ENCODE peak calls at places on chromosomes 4 and X, in five cellular contexts. U is HepG2, H is GM23338, G is Panc1, T is transverse colon. W is an unnamed sample.

GRCh38 chrX:69362889-69363288 is 141.2 kb upstream of the NALF2 start:
- DNase-seq in H (no peak), U (no peak), G (no peak), T (no peak), W (no peak)

GRCh38 chrX:35339796-35340195 is 397.2 kb downstream of the FAM47B start:
- DNase-seq in U (no peak), T (no peak), H (no peak), G (no peak), W (no peak)

GRCh38 chr4:67746797-67747495 is 7.2 kb downstream of the GNRHR start:
- DNase-seq in U (peak; percentile 7), H (peak; percentile 66), T (no peak), G (peak; percentile 1), W (no peak)

GRCh38 chr4:123783091-123783765 is 386.6 kb downstream of the SPRY1 start:
- DNase-seq in G (no peak), T (no peak), U (no peak), H (no peak), W (no peak)

GRCh38 chr4:24850669-24851068 is 55.3 kb downstream of the SOD3 start:
- DNase-seq in U (no peak), H (no peak), T (peak; percentile 10), G (no peak), W (no peak)

GRCh38 chrX:56025872-56026571 is 206.1 kb upstream of the KLF8 start:
- DNase-seq in H (no peak), G (no peak), T (no peak), U (no peak), W (no peak)

GRCh38 chrX:19585370-19586082 is 70.2 kb upstream of the MAP3K15 start:
- DNase-seq in T (no peak), H (peak; percentile 17), U (no peak), G (no peak), W (no peak)

GRCh38 chrX:17174671-17175070 is 200.3 kb upstream of the NHS start:
- DNase-seq in T (no peak), G (no peak), U (no peak), H (no peak), W (no peak)

GRCh38 chr4:113773756-113774155 is 12.2 kb upstream of the CAMK2D start:
- DNase-seq in U (no peak), G (no peak), T (no peak), H (no peak), W (no peak)

GRCh38 chrX:3592184-3592583 is 121.3 kb downstream of the PRKX start:
- DNase-seq in T (no peak), U (no peak), G (no peak), H (peak; percentile 69), W (no peak)

GRCh38 chr4:147727476-147728028 is 4.3 kb upstream of the ARHGAP10 start:
- DNase-seq in H (no peak), U (no peak), T (no peak), G (no peak), W (no peak)

GRCh38 chr4:123256006-123256405 is 140.6 kb upstream of the SPRY1 start:
- DNase-seq in G (no peak), T (no peak), U (no peak), H (no peak), W (no peak)

GRCh38 chr4:182019148-182019652 is 224.0 kb upstream of the TENM3 start:
- DNase-seq in U (no peak), T (no peak), G (no peak), H (no peak), W (no peak)

GRCh38 chr4:114758066-114758465 is 159.5 kb downstream of the UGT8 start:
- DNase-seq in G (no peak), H (no peak), T (no peak), U (no peak), W (no peak)

GRCh38 chr4:184511156-184511555 is 36.8 kb upstream of the IRF2 start:
- DNase-seq in T (no peak), G (no peak), H (no peak), U (no peak), W (no peak)

GRCh38 chr4:54784188-54784671 is 126.5 kb downstream of the KIT start:
- DNase-seq in G (no peak), T (peak; percentile 70), H (no peak), U (no peak), W (no peak)

GRCh38 chrX:25721564-25721963 is 416.6 kb upstream of the MAGEB18 start:
- DNase-seq in U (peak; percentile 1), G (no peak), H (peak; percentile 16), T (no peak), W (no peak)

GRCh38 chrX:38110231-38110630 is 103.9 kb downstream of the SYTL5 start:
- DNase-seq in G (no peak), T (no peak), H (no peak), U (no peak), W (no peak)

GRCh38 chr4:158327525-158327924 is 117.2 kb downstream of the TMEM144 start:
- DNase-seq in T (no peak), H (peak; percentile 73), G (no peak), U (no peak), W (no peak)

GRCh38 chr4:72969957-72970356 is 99.6 kb downstream of the COX18 start:
- DNase-seq in U (no peak), H (peak; percentile 25), G (no peak), T (no peak), W (no peak)

GRCh38 chrX:13376857-13377441 is 57.1 kb upstream of the ATXN3L start:
- DNase-seq in T (no peak), U (no peak), H (no peak), G (no peak), W (no peak)

GRCh38 chr4:111323496-111323895 is 700.6 kb upstream of the PITX2 start:
- DNase-seq in H (no peak), U (no peak), G (no peak), T (no peak), W (no peak)

GRCh38 chrX:118717703-118718391 is 9.6 kb upstream of the IL13RA1 start:
- DNase-seq in G (no peak), T (no peak), H (no peak), U (no peak), W (no peak)

GRCh38 chrX:9149831-9150230 is 115.9 kb upstream of the FAM9B start:
- DNase-seq in U (no peak), G (no peak), H (no peak), T (no peak), W (no peak)

GRCh38 chr4:185774815-185775684 is 36.9 kb downstream of the SORBS2 start:
- DNase-seq in H (peak; percentile 28), T (no peak), U (no peak), G (no peak), W (no peak)

GRCh38 chr4:149584703-149585102 is 230.9 kb downstream of the IQCM start:
- DNase-seq in G (no peak), H (no peak), U (no peak), T (no peak), W (no peak)

DNA sequence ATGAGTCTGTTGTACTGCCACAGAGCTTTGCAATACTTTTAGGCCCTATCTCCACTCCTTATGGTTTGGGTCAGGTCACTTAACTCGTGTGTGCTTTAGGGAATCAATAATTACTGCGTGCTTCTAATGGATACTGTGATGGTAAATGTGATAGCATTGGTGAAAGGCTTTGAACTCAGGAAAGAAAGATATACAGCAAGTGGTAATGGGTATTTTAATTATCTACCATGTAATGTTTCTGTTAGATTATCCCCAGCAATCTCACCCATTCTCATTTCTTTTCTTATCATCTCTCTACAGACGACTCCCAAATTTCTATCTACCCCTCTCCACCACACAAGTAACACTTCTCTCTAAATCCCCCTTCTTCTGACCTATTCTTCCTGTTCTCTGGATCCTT is 128.6 kb downstream of the GPC3 start:
- DNase-seq in G (no peak), H (no peak), T (no peak), U (no peak), W (no peak)
- TF ChIP-seq POLR2AphosphoS5 in G (no peak), H (no peak), T (no peak), U (no peak), W (no peak)

DNA sequence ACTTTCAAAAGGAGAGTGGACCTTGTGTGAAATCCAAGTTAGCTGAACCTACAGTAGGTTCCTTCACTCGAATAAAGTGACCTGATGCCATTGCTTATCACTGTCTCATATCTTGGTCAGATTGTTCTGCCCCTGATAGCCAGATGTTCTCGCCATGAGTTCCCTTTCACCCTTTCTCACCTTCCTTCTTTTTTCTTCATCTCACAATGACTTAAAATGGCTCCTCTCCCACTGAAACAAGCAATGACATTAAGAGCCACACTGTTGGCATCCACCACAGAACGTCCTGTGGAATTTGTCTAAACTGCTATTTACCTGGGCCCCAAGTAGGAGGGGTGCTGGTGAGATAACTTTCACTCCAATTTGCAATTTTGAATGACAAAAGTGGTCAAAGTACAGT is 227.6 kb upstream of the PPP1R2C start:
- DNase-seq in H (peak; percentile 31), T (no peak), G (no peak), U (no peak), W (no peak)
- H3K4me1 ChIP-seq in H (peaks cover 9% of the 10 kb centered on the region), T (no peaks in the 10 kb centered on the region), G (no peaks in the 10 kb centered on the region), U (no peaks in the 10 kb centered on the region), W (no peaks in the 10 kb centered on the region)

GRCh38 chr4:26441110-26441509 is 49.2 kb downstream of the CCKAR start:
- DNase-seq in T (no peak), H (no peak), U (peak; percentile 10), G (no peak), W (no peak)
- TF ChIP-seq POLR2AphosphoS5 in T (no peak), H (no peak), U (no peak), G (no peak), W (no peak)

GRCh38 chr4:2858451-2859217 is 15.0 kb downstream of the ADD1 start:
- DNase-seq in U (peak; percentile 56), T (peak; percentile 46), G (no peak), H (no peak), W (no peak)

GRCh38 chr4:2861631-2862436 is 18.2 kb downstream of the ADD1 start:
- DNase-seq in T (no peak), G (no peak), H (no peak), U (no peak), W (no peak)

GRCh38 chr4:2859514-2859913 is 15.9 kb downstream of the ADD1 start:
- DNase-seq in H (no peak), G (no peak), T (no peak), U (no peak), W (no peak)

GRCh38 chr4:2862528-2862927 is 18.9 kb downstream of the ADD1 start:
- DNase-seq in H (peak; percentile 75), T (no peak), G (no peak), U (no peak), W (no peak)

GRCh38 chr4:2860391-2861348 is 17.0 kb downstream of the ADD1 start:
- DNase-seq in G (no peak), H (peak; percentile 71), T (no peak), U (peak; percentile 95), W (no peak)
- H3K4me1 ChIP-seq in G (peaks cover 38% of the 10 kb centered on the region), H (peaks cover 45% of the 10 kb centered on the region), T (peaks cover 92% of the 10 kb centered on the region), U (peaks cover 98% of the 10 kb centered on the region), W (peaks cover 83% of the 10 kb centered on the region)

DNA sequence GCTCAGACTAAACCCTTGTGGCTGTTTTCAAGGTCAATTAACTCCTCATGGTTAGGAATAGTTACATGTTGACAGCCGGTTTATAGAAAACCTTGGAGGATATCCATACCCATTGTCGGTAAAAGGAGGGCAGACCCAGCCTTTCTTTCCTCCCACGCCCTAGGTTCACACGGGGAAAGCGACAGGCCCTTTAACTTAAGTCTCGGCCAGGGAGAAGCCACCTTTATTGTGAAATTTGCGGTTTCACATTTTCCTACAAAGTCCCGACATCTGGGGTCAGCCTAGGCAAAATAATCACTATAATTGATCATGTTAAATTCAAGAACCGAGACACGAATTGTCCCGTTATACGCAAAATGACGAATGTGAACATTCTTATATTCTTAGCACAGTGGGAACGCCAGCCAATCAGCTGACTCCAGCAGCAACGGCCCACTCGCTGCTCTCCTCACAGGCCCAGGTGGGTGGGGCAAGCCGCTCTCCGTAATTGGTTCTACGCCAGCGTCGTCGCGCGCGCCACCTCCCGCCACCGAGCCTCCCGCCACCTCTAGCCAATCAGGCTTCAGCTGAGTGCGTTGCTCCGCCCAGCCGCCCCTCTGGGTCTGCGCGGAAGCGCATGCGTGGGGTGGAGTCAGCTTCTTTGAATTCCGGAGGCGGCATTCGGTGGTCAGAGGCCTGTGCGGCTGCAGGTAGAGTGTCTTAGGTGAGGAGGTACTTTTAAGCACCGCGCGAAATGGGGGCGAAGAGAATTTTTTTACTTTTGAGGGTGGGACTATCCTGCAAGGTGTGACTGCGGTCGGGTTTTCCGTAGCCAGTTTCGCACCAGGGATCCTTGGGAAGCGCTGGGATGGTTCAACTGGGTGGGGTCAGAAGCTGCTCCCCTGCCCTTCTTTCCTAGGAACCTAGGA is at the start of gene CENPI:
- DNase-seq in T (peak; percentile 95), U (peak; percentile 83), H (peak; percentile 93), G (peak; percentile 81), W (peak; percentile 93)
- TF ChIP-seq POLR2AphosphoS5 in T (peak; percentile 25), U (peak; percentile 84), H (peak; percentile 72), G (peak; percentile 96), W (peak; percentile 70)